ENCODE peak calls at places on chromosomes 12 and 14, in six cellular contexts. V is upper lobe of right lung; L is stimulated activated memory B cell treated with anti-CD40 and anti-IgM and Interleukin-4, amounts not matched to agents 10 μg/mL and 1 μg/mL and 100 μg/mL, for 72 hours; K is activated CD4-positive, alpha-beta T cell treated with anti-CD3 and anti-CD28 coated beads for 36 hours; O is activated T-cell treated with anti-CD3 and anti-CD28 coated beads, Interleukin-2, amount 50 U/mL, for 72 hours; T is HCT116. Z is an unnamed sample.

GRCh38 chr12:53696655-53697321 is 20.9 kb upstream of the ATP5MC2 start:
- ATAC-seq in V (no peak), L (no peak), K (no peak), O (no peak), T (no peak), Z (no peak)

GRCh38 chr12:115619061-115619460 is 658.4 kb downstream of the MED13L start:
- ATAC-seq in V (no peak), L (no peak), K (no peak), O (no peak), T (no peak), Z (no peak)

GRCh38 chr12:132748319-132748718 is 13.3 kb downstream of the ANKLE2 start:
- ATAC-seq in V (no peak), L (no peak), K (no peak), O (no peak), T (no peak), Z (no peak)

GRCh38 chr14:93986972-93987371 is 10.1 kb upstream of the CCDC197 start:
- ATAC-seq in V (peak), L (no peak), K (no peak), O (no peak), T (no peak), Z (no peak)

GRCh38 chr14:32329146-32329545 is at the start of gene AKAP6:
- ATAC-seq in V (no peak), L (no peak), K (no peak), O (no peak), T (no peak), Z (no peak)

GRCh38 chr12:121649819-121650353 is 19.6 kb downstream of the MORN3 start:
- ATAC-seq in V (peak), L (no peak), K (peak), O (peak), T (no peak), Z (peak)

GRCh38 chr14:25074112-25074511 is 24.2 kb upstream of the STXBP6 start:
- ATAC-seq in V (no peak), L (no peak), K (no peak), O (no peak), T (no peak), Z (no peak)

GRCh38 chr12:54208591-54208990 is 19.8 kb upstream of the SMUG1 start:
- ATAC-seq in V (no peak), L (no peak), K (no peak), O (no peak), T (no peak), Z (no peak)

Z was measured in activated T-helper 17 cell treated with anti-CD3 and anti-CD28 coated beads, Interleukin-2, amount 50 U/mL, for 72 hours.